ENCODE peak calls at places on chromosomes 2 and 18, in six cellular contexts. K is right cardiac atrium, C is M059J, M is fibroblast of lung, S is smooth muscle cell of the brain vasculature, T is PC-9. J is an unnamed sample.
A peak's percentile ranks its signal among the peaks of the same experiment; 100 is the strongest.

GRCh38 chr18:41965856-41966255 is 10.8 kb downstream of the PIK3C3 start:
- DNase-seq in K (no peak), C (no peak), M (no peak), S (no peak), T (no peak), J (no peak)

GRCh38 chr2:16832910-16833309 is 167.3 kb upstream of the CYRIA start:
- DNase-seq in K (no peak), C (no peak), M (no peak), S (no peak), T (no peak), J (no peak)

GRCh38 chr2:226963528-226963927 is 127.7 kb downstream of the RHBDD1 start:
- DNase-seq in K (no peak), C (peak; percentile 95), M (peak; percentile 39), S (no peak), T (no peak), J (no peak)

GRCh38 chr2:96649342-96649741 is 6.8 kb downstream of the FER1L5 start:
- DNase-seq in K (no peak), C (no peak), M (no peak), S (no peak), T (no peak), J (no peak)

GRCh38 chr2:66364495-66364992 is 70.4 kb upstream of the MEIS1 start:
- DNase-seq in K (peak; percentile 12), C (peak; percentile 90), M (peak; percentile 86), S (no peak), T (no peak), J (no peak)

GRCh38 chr2:8803658-8804379 is 33.6 kb downstream of the KIDINS220 start:
- DNase-seq in K (no peak), C (peak; percentile 89), M (peak; percentile 91), S (peak; percentile 64), T (peak; percentile 79), J (peak; percentile 59)

GRCh38 chr2:11656671-11657101 is 13.3 kb downstream of the NTSR2 start:
- DNase-seq in K (peak; percentile 37), C (no peak), M (no peak), S (no peak), T (peak; percentile 33), J (no peak)

GRCh38 chr2:186755066-186755465 is 61.2 kb downstream of the FAM171B start:
- DNase-seq in K (no peak), C (peak; percentile 25), M (peak; percentile 39), S (peak; percentile 53), T (no peak), J (no peak)

GRCh38 chr2:141027221-141027620 is 1103.6 kb downstream of the LRP1B start:
- DNase-seq in K (no peak), C (no peak), M (no peak), S (no peak), T (no peak), J (no peak)

GRCh38 chr2:43199492-43200481 is 26.6 kb downstream of the ZFP36L2 start:
- DNase-seq in K (no peak), C (peak; percentile 54), M (no peak), S (no peak), T (peak; percentile 93), J (no peak)

GRCh38 chr2:211035548-211036185 is 479.3 kb downstream of the CPS1 start:
- DNase-seq in K (no peak), C (peak; percentile 3), M (peak; percentile 21), S (no peak), T (no peak), J (no peak)

GRCh38 chr2:101150306-101151140 is 659 bp downstream of the TBC1D8 start:
- DNase-seq in K (peak; percentile 40), C (peak; percentile 31), M (no peak), S (no peak), T (peak; percentile 43), J (no peak)

GRCh38 chr2:10240161-10240681 is 62.5 kb upstream of the HPCAL1 start:
- DNase-seq in K (no peak), C (no peak), M (no peak), S (no peak), T (no peak), J (no peak)

GRCh38 chr2:237673130-237673921 is 45.9 kb downstream of the LRRFIP1 start:
- DNase-seq in K (peak; percentile 70), C (peak; percentile 22), M (peak; percentile 79), S (no peak), T (peak; percentile 69), J (no peak)

GRCh38 chr2:43224571-43225092 is 1.8 kb downstream of the ZFP36L2 start:
- DNase-seq in K (no peak), C (no peak), M (peak; percentile 49), S (no peak), T (peak; percentile 43), J (no peak)

GRCh38 chr2:175461839-175462238 is 280.3 kb upstream of the ATP5MC3 start:
- DNase-seq in K (no peak), C (no peak), M (no peak), S (no peak), T (no peak), J (no peak)

GRCh38 chr18:24402209-24402785 is 4.7 kb upstream of the OSBPL1A start:
- DNase-seq in K (no peak), C (no peak), M (no peak), S (no peak), T (no peak), J (no peak)

GRCh38 chr2:1874101-1874865 is 130.0 kb upstream of the PXDN start:
- DNase-seq in K (no peak), C (no peak), M (no peak), S (no peak), T (no peak), J (no peak)

GRCh38 chr2:28366496-28367282 is 26.0 kb upstream of the FOSL2 start:
- DNase-seq in K (no peak), C (peak; percentile 71), M (peak; percentile 62), S (no peak), T (peak; percentile 63), J (no peak)

GRCh38 chr2:170029551-170029950 is 148.4 kb upstream of the MYO3B start:
- DNase-seq in K (no peak), C (no peak), M (no peak), S (no peak), T (no peak), J (no peak)

GRCh38 chr18:45295388-45295787 is 319.9 kb upstream of the SLC14A2 start:
- DNase-seq in K (no peak), C (no peak), M (no peak), S (no peak), T (no peak), J (no peak)

GRCh38 chr2:37376421-37377186 is 32.2 kb downstream of the QPCT start:
- DNase-seq in K (peak; percentile 37), C (peak; percentile 97), M (peak; percentile 94), S (no peak), T (no peak), J (peak; percentile 47)

GRCh38 chr2:46014911-46015654 is 282.1 kb upstream of the EPAS1 start:
- DNase-seq in K (peak; percentile 17), C (peak; percentile 77), M (peak; percentile 36), S (peak; percentile 41), T (no peak), J (peak; percentile 76)

GRCh38 chr18:61589724-61590065 is 256.5 kb downstream of the CDH20 start:
- DNase-seq in K (no peak), C (peak; percentile 72), M (peak; percentile 83), S (peak; percentile 55), T (no peak), J (peak; percentile 50)

GRCh38 chr2:89842180-89842908 is 1150.9 kb downstream of the RPIA start:
- DNase-seq in K (no peak), C (no peak), M (no peak), S (no peak), T (no peak), J (no peak)

GRCh38 chr2:230974096-230974913 is 21.6 kb upstream of the SPATA3 start:
- DNase-seq in K (no peak), C (peak; percentile 96), M (peak; percentile 52), S (no peak), T (no peak), J (no peak)

GRCh38 chr2:5666798-5667197 is 25.4 kb upstream of the SOX11 start:
- DNase-seq in K (no peak), C (no peak), M (no peak), S (no peak), T (no peak), J (no peak)

GRCh38 chr2:11530864-11531451 is 2.9 kb upstream of the GREB1 start:
- DNase-seq in K (no peak), C (no peak), M (no peak), S (no peak), T (no peak), J (no peak)

GRCh38 chr18:56314396-56314795 is 324.0 kb downstream of the TXNL1 start:
- DNase-seq in K (no peak), C (peak; percentile 55), M (peak; percentile 9), S (no peak), T (no peak), J (no peak)

GRCh38 chr18:44423826-44424225 is 256.9 kb upstream of the SETBP1 start:
- DNase-seq in K (no peak), C (no peak), M (no peak), S (no peak), T (no peak), J (no peak)